ENCODE peak calls at places on chromosomes 1 and 21, in four cellular contexts. E, U, F and W are unnamed samples.

GRCh38 chr1:19504796-19505693 is 19.7 kb upstream of the CAPZB start:
- DNase-seq in U (no peak), F (no peak), E (no peak), W (no peak)

GRCh38 chr21:45803613-45804340 is 160.3 kb downstream of the PCBP3 start:
- DNase-seq in E (no peak), U (no peak), F (peak), W (no peak)

GRCh38 chr1:58841455-58841854 is 57.6 kb upstream of the JUN start:
- DNase-seq in F (no peak), E (no peak), U (no peak), W (no peak)

GRCh38 chr1:147853391-147853790 is 49.2 kb upstream of the GJA8 start:
- DNase-seq in F (no peak), U (no peak), E (no peak), W (no peak)

GRCh38 chr1:157181258-157181657 is 43.1 kb upstream of the ETV3 start:
- DNase-seq in F (peak), U (no peak), E (no peak), W (no peak)

GRCh38 chr1:186872356-186872755 is 43.6 kb downstream of the PLA2G4A start:
- DNase-seq in F (no peak), U (no peak), E (no peak), W (no peak)

GRCh38 chr1:171142451-171143121 is 42.5 kb upstream of the FMO2 start:
- DNase-seq in E (no peak), F (peak), U (no peak), W (no peak)

GRCh38 chr1:54499097-54500029 is 48.7 kb upstream of the ACOT11 start:
- DNase-seq in F (no peak), E (no peak), U (peak), W (peak)

GRCh38 chr1:36706416-36706815 is 223.7 kb upstream of the CSF3R start:
- DNase-seq in U (no peak), F (peak), E (no peak), W (no peak)

GRCh38 chr1:104795931-104796330 is 1046.2 kb downstream of the AMY1C start:
- DNase-seq in F (no peak), E (no peak), U (no peak), W (no peak)

GRCh38 chr1:15849775-15850449 is 2.4 kb downstream of the SPEN start:
- DNase-seq in U (peak), E (no peak), F (peak), W (peak)

GRCh38 chr1:16124377-16125087 is 31.3 kb downstream of the EPHA2 start:
- DNase-seq in U (no peak), E (no peak), F (no peak), W (no peak)

GRCh38 chr1:211633523-211633843 is 41.9 kb downstream of the NEK2 start:
- DNase-seq in F (no peak), U (no peak), E (no peak), W (no peak)

GRCh38 chr1:24928631-24929090 is 1.4 kb downstream of the RUNX3 start:
- DNase-seq in E (no peak), U (peak), F (no peak), W (peak)

DNA sequence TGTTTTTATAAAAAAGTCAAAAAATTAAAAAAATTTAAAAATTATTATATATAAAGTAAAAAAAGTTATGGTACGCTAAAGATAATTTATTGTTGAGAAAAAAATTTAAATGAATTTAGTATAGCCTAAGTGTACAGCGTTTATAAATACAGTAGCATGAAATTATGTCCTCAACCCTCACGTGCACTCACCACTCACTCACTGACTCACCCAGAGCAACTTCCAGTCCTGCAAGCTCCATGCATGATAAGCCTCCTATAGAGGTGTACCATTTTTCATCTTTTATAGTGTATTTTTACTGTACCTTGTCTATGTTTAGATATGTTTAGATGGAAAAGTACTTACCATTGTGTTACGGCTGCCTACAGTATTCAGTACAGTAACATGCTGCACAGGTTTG is 5.1 kb downstream of the DISC1 start:
- DNase-seq in U (no peak), E (no peak), F (no peak), W (no peak)
- TF ChIP-seq CTCF in U (no peak), E (no peak), F (no peak), W (no peak)

GRCh38 chr1:226871636-226872327 is 1.4 kb downstream of the PSEN2 start:
- DNase-seq in E (no peak), U (no peak), F (no peak), W (no peak)

GRCh38 chr1:226870323-226871046 is at the start of gene PSEN2:
- DNase-seq in E (peak), U (peak), F (peak), W (peak)

GRCh38 chr1:226872455-226872854 is 2.0 kb downstream of the PSEN2 start:
- DNase-seq in E (no peak), U (no peak), F (no peak), W (no peak)

GRCh38 chr1:226870026-226870322 is 442 bp upstream of the PSEN2 start:
- DNase-seq in F (no peak), U (no peak), E (no peak), W (no peak)

GRCh38 chr1:226871047-226871365 is 590 bp downstream of the PSEN2 start:
- DNase-seq in U (no peak), F (no peak), E (no peak), W (no peak)
- TF ChIP-seq CTCF in U (no peak), F (no peak), E (no peak), W (no peak)

DNA sequence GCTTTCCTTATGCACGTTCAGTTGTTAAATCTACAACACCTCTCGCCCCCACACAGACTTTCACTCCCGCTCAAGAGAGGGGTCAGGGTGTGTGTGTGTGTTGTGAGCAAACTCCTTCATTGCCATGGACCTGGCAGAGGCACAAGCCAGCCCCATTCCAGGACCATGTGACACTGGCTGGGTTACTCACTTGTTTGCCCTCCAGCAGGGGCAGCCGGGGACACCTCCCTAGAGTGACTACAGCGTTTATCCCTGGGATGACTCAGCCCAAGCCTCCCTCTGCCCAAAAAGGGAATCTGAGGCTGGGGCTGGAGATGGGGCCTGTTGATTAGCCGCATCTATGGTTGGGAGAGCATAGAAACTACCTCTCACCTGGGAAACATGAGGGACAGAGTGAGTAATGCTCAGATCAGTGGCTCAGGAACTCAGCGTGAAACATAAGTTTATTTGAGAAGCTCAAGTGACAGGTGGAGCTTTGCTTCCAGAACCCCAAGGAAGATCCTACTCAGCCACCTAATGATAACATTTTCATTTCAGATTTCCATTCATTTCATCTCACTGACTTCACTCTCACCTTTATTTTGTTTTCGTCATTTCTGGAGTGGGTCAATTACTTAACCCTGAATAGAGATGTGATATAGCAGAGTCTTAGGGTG is 145.3 kb upstream of the DUSP10 start:
- DNase-seq in F (peak), U (no peak), E (peak), W (no peak)
- TF ChIP-seq CTCF in F (no peak), U (no peak), E (no peak), W (no peak)

GRCh38 chr1:166839600-166840308 is 479 bp downstream of the POGK start:
- DNase-seq in E (no peak), F (peak), U (peak), W (peak)
- TF ChIP-seq CTCF in E (no peak), F (no peak), U (no peak), W (no peak)

GRCh38 chr1:235633220-235633540 is 16.4 kb downstream of the GNG4 start:
- DNase-seq in E (no peak), U (no peak), F (peak), W (no peak)

GRCh38 chr1:235628316-235629006 is 21.1 kb downstream of the GNG4 start:
- DNase-seq in F (no peak), U (no peak), E (no peak), W (no peak)

GRCh38 chr1:235632538-235633219 is 16.9 kb downstream of the GNG4 start:
- DNase-seq in U (no peak), F (peak), E (no peak), W (no peak)

GRCh38 chr1:235635938-235636663 is 13.5 kb downstream of the GNG4 start:
- DNase-seq in F (peak), E (no peak), U (no peak), W (no peak)

GRCh38 chr1:235631816-235632215 is 17.8 kb downstream of the GNG4 start:
- DNase-seq in F (no peak), U (no peak), E (no peak), W (no peak)
- TF ChIP-seq CTCF in F (no peak), U (no peak), E (no peak), W (no peak)

GRCh38 chr1:221440658-221441057 is 301.2 kb downstream of the DUSP10 start:
- DNase-seq in F (no peak), U (no peak), E (no peak), W (no peak)

GRCh38 chr1:221437924-221438323 is 304.0 kb downstream of the DUSP10 start:
- DNase-seq in U (no peak), E (no peak), F (no peak), W (no peak)

GRCh38 chr1:221439008-221439733 is 302.7 kb downstream of the DUSP10 start:
- DNase-seq in U (no peak), E (no peak), F (no peak), W (no peak)

GRCh38 chr1:221442056-221442455 is 299.8 kb downstream of the DUSP10 start:
- DNase-seq in U (no peak), F (no peak), E (no peak), W (no peak)

GRCh38 chr1:221439734-221440436 is 302.0 kb downstream of the DUSP10 start:
- DNase-seq in E (no peak), F (no peak), U (no peak), W (no peak)
- TF ChIP-seq CTCF in E (no peak), F (no peak), U (no peak), W (no peak)

GRCh38 chr1:150621497-150622113 is 7.8 kb downstream of the ENSA start:
- DNase-seq in F (peak), E (peak), U (peak), W (peak)

GRCh38 chr1:150622219-150622975 is 7.0 kb downstream of the ENSA start:
- DNase-seq in F (peak), E (peak), U (peak), W (peak)

GRCh38 chr1:150620919-150621318 is 8.5 kb downstream of the ENSA start:
- DNase-seq in U (no peak), F (no peak), E (no peak), W (no peak)

GRCh38 chr1:150615346-150616201 is 13.8 kb downstream of the ENSA start:
- DNase-seq in U (no peak), F (peak), E (no peak), W (no peak)

GRCh38 chr1:150619576-150620509 is 9.6 kb downstream of the ENSA start:
- DNase-seq in U (no peak), E (no peak), F (no peak), W (no peak)
- TF ChIP-seq CTCF in U (no peak), E (no peak), F (no peak), W (no peak)

GRCh38 chr21:17048974-17049373 is 463.9 kb upstream of the CXADR start:
- DNase-seq in U (no peak), F (no peak), E (no peak), W (no peak)

GRCh38 chr21:17044696-17045095 is 468.1 kb upstream of the CXADR start:
- DNase-seq in U (no peak), F (no peak), E (no peak), W (no peak)

GRCh38 chr21:17050646-17051045 is 462.2 kb upstream of the CXADR start:
- DNase-seq in U (no peak), F (no peak), E (no peak), W (no peak)

GRCh38 chr21:17050156-17050555 is 462.7 kb upstream of the CXADR start:
- DNase-seq in U (no peak), F (no peak), E (no peak), W (no peak)

GRCh38 chr21:17045214-17045835 is 467.5 kb upstream of the CXADR start:
- DNase-seq in U (no peak), E (no peak), F (no peak), W (no peak)
- TF ChIP-seq CTCF in U (peak), E (peak), F (no peak), W (peak)

GRCh38 chr1:203166192-203166940 is 9.3 kb downstream of the MYBPH start:
- DNase-seq in E (no peak), U (no peak), F (no peak), W (no peak)
- TF ChIP-seq CTCF in E (no peak), U (no peak), F (no peak), W (no peak)